ENCODE peak calls at places on chromosomes 6 and 20, in four cellular contexts. O, G, U and W are unnamed samples.

GRCh38 chr6:138297761-138298298 is 79.5 kb upstream of the PBOV1 start:
- DNase-seq in O (no peak), G (no peak), U (no peak), W (no peak)

GRCh38 chr20:50200482-50201104 is 10.0 kb downstream of the CEBPB start:
- DNase-seq in O (no peak), G (no peak), U (no peak), W (no peak)

GRCh38 chr20:3803854-3804253 is 7.7 kb downstream of the CDC25B start:
- DNase-seq in O (no peak), G (no peak), U (no peak), W (no peak)

GRCh38 chr6:56399250-56399671 is 151.9 kb upstream of the COL21A1 start:
- DNase-seq in O (no peak), G (no peak), U (no peak), W (no peak)

GRCh38 chr20:31596831-31597482 is 8.1 kb upstream of the ID1 start:
- DNase-seq in O (no peak), G (no peak), U (no peak), W (no peak)

GRCh38 chr20:44743916-44744655 is 1.6 kb upstream of the KCNK15 start:
- DNase-seq in O (no peak), G (no peak), U (no peak), W (no peak)

GRCh38 chr6:69631552-69632346 is 165.1 kb downstream of the LMBRD1 start:
- DNase-seq in O (no peak), G (no peak), U (no peak), W (no peak)

GRCh38 chr6:156949376-156949775 is 172.2 kb downstream of the ARID1B start:
- DNase-seq in O (no peak), G (no peak), U (no peak), W (no peak)

GRCh38 chr20:45445805-45446562 is 23.6 kb upstream of the WFDC2 start:
- DNase-seq in O (no peak), G (peak), U (no peak), W (peak)

GRCh38 chr20:50758992-50759391 is 27.6 kb downstream of the PARD6B start:
- DNase-seq in O (no peak), G (no peak), U (no peak), W (no peak)

GRCh38 chr20:20603339-20603990 is 109.0 kb downstream of the RALGAPA2 start:
- DNase-seq in O (no peak), G (no peak), U (no peak), W (no peak)

GRCh38 chr20:57582432-57583288 is 21.8 kb downstream of the PCK1 start:
- DNase-seq in O (peak), G (no peak), U (peak), W (no peak)

GRCh38 chr6:48255094-48255493 is 144.1 kb upstream of the PTCHD4 start:
- DNase-seq in O (no peak), G (no peak), U (no peak), W (no peak)

GRCh38 chr6:35601331-35602132 is 87.2 kb downstream of the FKBP5 start:
- DNase-seq in O (peak), G (peak), U (peak), W (no peak)

GRCh38 chr6:158793432-158793831 is 25.7 kb downstream of the EZR start:
- DNase-seq in O (no peak), G (peak), U (no peak), W (peak)

GRCh38 chr6:8551386-8551785 is 116.0 kb upstream of the SLC35B3 start:
- DNase-seq in O (no peak), G (no peak), U (no peak), W (no peak)

GRCh38 chr6:158068893-158069799 is 87.5 kb downstream of the SYNJ2 start:
- DNase-seq in O (no peak), G (peak), U (no peak), W (no peak)

GRCh38 chr20:11430652-11431051 is 487.0 kb upstream of the BTBD3 start:
- DNase-seq in O (no peak), G (no peak), U (no peak), W (no peak)

GRCh38 chr6:166005846-166006592 is 161.6 kb downstream of the TBXT start:
- DNase-seq in O (peak), G (peak), U (peak), W (no peak)

GRCh38 chr6:112939543-112939942 is 592.4 kb downstream of the RFPL4B start:
- DNase-seq in O (no peak), G (no peak), U (no peak), W (no peak)

GRCh38 chr6:66376021-66376420 is 669.0 kb upstream of the EYS start:
- DNase-seq in O (no peak), G (no peak), U (no peak), W (no peak)

GRCh38 chr6:19837511-19838441 is 606 bp downstream of the ID4 start:
- DNase-seq in O (peak), G (peak), U (peak), W (peak)

GRCh38 chr6:115830895-115831294 is 229.8 kb downstream of the FRK start:
- DNase-seq in O (no peak), G (no peak), U (no peak), W (no peak)

GRCh38 chr6:22593895-22594294 is 24.5 kb downstream of the HDGFL1 start:
- DNase-seq in O (no peak), G (no peak), U (no peak), W (no peak)

DNA sequence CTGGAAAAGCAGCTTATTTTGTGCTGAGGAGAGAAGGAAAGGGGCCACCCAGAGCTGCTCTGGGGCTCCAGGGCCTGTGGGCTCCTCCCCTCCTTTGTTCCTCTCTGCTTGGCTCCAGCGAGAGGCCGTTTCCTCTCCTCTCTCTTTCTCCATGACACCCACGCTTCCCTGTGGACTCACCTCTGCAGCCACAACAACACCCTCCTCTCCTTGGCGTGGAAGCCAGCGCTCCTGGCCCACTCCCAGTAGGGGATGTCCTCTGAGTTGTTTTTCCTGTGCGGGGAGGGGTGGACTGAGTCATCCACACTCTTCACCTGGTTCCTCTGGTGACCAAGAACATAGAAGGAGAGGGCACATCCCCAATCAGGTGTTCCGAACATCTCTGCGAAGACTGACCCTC is 4.9 kb upstream of the CDSN start:
- DNase-seq in O (peak), G (no peak), U (peak), W (no peak)
- TF ChIP-seq POLR2A in O (no peak), G (no peak), U (no peak), W (no peak)

GRCh38 chr6:107491059-107491609 is 1.2 kb downstream of the SOBP start:
- DNase-seq in O (peak), G (peak), U (peak), W (peak)

GRCh38 chr6:107488875-107489635 is 862 bp upstream of the SOBP start:
- DNase-seq in O (peak), G (no peak), U (peak), W (peak)

GRCh38 chr6:107488174-107488874 is 1.6 kb upstream of the SOBP start:
- DNase-seq in O (no peak), G (no peak), U (no peak), W (no peak)

GRCh38 chr6:107490568-107491058 is 696 bp downstream of the SOBP start:
- DNase-seq in O (peak), G (no peak), U (peak), W (no peak)

GRCh38 chr6:107489636-107490567 is at the start of gene SOBP:
- DNase-seq in O (peak), G (peak), U (peak), W (peak)
- TF ChIP-seq POLR2A in O (no peak), G (no peak), U (no peak), W (no peak)

DNA sequence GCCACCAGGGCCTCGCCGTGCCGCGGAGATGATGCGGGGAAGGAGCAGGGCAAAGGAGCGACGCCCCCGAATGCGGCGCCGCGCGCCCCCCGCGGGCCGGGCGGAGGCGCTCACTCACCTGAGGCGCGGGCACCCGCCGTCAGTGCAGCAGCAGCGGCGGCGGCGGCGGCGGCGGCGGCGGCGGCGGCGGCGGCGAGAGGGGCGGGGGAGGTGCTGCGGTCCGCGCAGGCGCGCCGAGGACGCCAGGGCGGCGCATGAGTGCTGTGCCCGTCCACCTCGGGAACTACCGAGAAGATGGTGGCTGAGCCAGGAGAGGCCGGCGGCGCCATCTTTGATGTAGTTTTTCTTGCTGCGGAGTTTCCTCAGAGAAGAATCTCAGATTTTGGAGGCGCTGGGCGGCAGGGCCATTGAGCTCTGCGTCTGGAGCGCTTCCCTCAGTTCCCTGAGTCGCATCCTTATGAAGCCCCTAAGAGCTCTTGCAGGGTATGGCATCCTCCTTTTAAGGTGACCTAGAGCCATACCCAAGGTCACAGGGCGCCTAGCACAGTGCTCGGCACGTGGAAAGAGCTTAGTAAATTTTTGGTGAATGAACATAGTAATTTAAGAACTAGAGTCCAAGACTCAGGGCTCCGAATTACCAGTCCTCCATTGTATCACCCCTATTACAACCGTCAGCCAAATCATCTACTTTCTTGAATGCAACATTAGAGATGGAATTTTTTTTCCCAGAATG is at the start of gene NDRG3:
- DNase-seq in O (peak), G (peak), U (peak), W (peak)
- TF ChIP-seq POLR2A in O (peak), G (no peak), U (no peak), W (no peak)

GRCh38 chr6:82364087-82365010 is 732 bp downstream of the TPBG start:
- DNase-seq in O (peak), G (peak), U (peak), W (no peak)
- TF ChIP-seq POLR2A in O (no peak), G (peak), U (no peak), W (no peak)

GRCh38 chr6:32151885-32152311 is at the start of gene PRRT1:
- DNase-seq in O (no peak), G (no peak), U (peak), W (no peak)

GRCh38 chr6:32154514-32155161 is 697 bp downstream of the PPT2 start:
- DNase-seq in O (peak), G (peak), U (peak), W (peak)

GRCh38 chr6:32153835-32154513 is at the start of gene PPT2:
- DNase-seq in O (peak), G (peak), U (peak), W (peak)

GRCh38 chr6:32152414-32153251 is 894 bp upstream of the PRRT1 start:
- DNase-seq in O (no peak), G (no peak), U (no peak), W (peak)

GRCh38 chr6:32153252-32153834 is 598 bp upstream of the PPT2 start:
- DNase-seq in O (no peak), G (no peak), U (no peak), W (peak)
- TF ChIP-seq POLR2A in O (no peak), G (no peak), U (no peak), W (no peak)

GRCh38 chr6:7201732-7202541 is 94.2 kb downstream of the RREB1 start:
- DNase-seq in O (peak), G (peak), U (no peak), W (peak)
- TF ChIP-seq POLR2A in O (no peak), G (no peak), U (no peak), W (peak)

GRCh38 chr6:3847521-3847920 is 1.7 kb upstream of the FAM50B start:
- DNase-seq in O (no peak), G (no peak), U (no peak), W (no peak)

GRCh38 chr6:3848380-3848779 is 793 bp upstream of the FAM50B start:
- DNase-seq in O (no peak), G (no peak), U (no peak), W (no peak)

GRCh38 chr6:3850451-3851203 is 1.5 kb downstream of the FAM50B start:
- DNase-seq in O (no peak), G (peak), U (no peak), W (no peak)

GRCh38 chr6:3849681-3850450 is 693 bp downstream of the FAM50B start:
- DNase-seq in O (no peak), G (peak), U (peak), W (peak)

DNA sequence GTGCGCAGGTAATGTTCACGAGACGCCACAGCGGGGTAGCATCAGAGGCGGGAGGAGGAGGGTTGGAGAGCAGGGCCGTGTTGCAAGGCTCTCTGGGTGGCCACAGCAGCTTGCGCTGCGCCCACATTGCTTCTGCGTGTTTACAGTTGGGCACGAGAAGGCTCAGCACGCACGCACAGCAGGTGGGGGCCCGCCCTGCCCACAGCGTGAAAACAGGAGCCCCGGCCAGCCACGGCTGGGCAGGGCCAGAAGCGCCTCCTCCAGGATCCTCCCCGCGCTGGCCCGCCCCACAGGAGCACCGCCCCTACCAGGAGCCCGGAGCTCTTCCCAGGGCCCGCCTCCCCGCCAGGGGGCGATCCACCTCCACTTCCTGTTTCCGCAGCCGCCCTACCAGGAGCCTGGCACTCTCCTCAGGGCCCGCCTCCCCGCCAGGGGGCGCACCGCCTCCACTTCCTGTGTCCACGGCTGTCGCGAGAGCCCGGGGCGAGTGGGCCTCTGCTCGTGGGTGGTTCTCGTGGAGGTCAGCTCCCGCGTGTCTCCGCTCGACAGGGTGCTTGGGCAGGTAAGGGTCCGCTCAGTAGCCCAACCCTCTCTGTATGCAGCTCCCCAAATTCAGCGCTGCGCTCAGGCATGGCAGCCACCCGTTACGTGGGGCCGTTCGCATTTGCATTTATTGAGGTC is at the start of gene FAM50B:
- DNase-seq in O (peak), G (peak), U (peak), W (peak)
- TF ChIP-seq POLR2A in O (no peak), G (no peak), U (peak), W (peak)

DNA sequence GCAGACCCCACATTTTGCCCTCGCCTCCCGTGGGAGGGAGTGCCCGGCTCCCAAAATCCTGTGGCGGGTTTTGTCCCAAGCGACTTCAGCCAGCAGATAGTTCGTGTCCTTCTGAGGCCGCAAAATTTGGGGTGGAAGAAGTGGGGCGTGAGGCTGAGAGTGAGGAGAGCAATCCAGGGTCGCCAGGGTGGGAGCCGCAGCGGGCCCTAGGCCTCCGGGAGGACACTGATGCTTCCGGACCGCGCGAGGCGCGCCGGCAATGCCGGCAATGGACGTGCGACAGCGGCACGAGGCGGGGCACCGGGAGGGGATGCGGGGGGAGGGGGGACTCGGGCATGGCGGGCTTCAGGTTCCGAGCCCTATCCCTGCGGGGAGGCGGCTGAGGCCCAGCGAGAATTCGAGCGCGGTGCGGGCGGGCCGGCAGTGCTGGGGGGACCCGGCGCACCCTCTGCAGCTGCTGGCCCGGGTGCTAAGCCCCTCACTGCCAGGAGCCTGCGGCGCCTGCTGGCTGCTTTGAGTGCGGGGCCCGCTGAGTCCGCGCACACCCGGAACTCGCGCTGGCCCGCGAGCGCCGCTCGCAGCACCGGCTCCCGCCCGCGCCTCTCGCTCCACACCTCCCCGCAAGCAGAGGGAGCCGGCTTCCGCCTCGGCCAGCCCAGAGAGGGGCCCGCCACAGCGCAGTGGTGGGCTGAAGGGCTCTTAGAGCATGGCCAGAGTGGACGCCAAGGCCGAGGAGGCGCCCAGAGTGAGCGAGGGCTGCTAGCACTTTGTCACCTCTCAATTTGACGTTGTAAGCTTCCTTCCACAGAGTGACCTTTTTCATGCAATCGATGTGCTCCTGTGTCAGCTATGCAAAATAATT is 143.8 kb downstream of the LPA start:
- DNase-seq in O (peak), G (peak), U (peak), W (no peak)
- TF ChIP-seq POLR2A in O (no peak), G (peak), U (no peak), W (no peak)